ENCODE peak calls at places on chromosomes 7 and 10, in five cellular contexts. D is iris pigment epithelial cell; U is RCC 7860; T is H7; F is activated effector memory CD4-positive, alpha-beta T cell treated with anti-CD3 and anti-CD28 coated beads, Interleukin-2, amount 50 U/mL, for 16 hours. P is an unnamed sample.

GRCh38 chr10:95260397-95260881 is 30.4 kb downstream of the PDLIM1 start:
- DNase-seq in T (no peak), F (no peak), U (peak; percentile 98), D (peak; percentile 98), P (no peak)

GRCh38 chr7:139572704-139573395 is 49.4 kb downstream of the CLEC2L start:
- DNase-seq in T (peak; percentile 72), D (no peak), F (no peak), U (no peak), P (no peak)

GRCh38 chr7:27242046-27242579 is 489 bp upstream of the EVX1 start:
- DNase-seq in U (no peak), D (no peak), F (no peak), T (no peak), P (no peak)

GRCh38 chr7:22801907-22802306 is 20.7 kb downstream of the TOMM7 start:
- DNase-seq in T (peak; percentile 34), F (no peak), U (no peak), D (no peak), P (no peak)

GRCh38 chr10:5488272-5489161 is 10.9 kb downstream of the CALML5 start:
- DNase-seq in F (peak; percentile 52), U (no peak), D (no peak), T (peak; percentile 87), P (no peak)

GRCh38 chr10:25753776-25754175 is 180.3 kb upstream of the MYO3A start:
- DNase-seq in D (peak; percentile 72), U (no peak), F (no peak), T (peak; percentile 10), P (no peak)

GRCh38 chr10:56823849-56824248 is 462.8 kb upstream of the ZWINT start:
- DNase-seq in D (no peak), F (no peak), T (peak; percentile 3), U (peak; percentile 13), P (no peak)

GRCh38 chr10:113108180-113108835 is 158.3 kb downstream of the TCF7L2 start:
- DNase-seq in F (peak; percentile 68), D (no peak), T (peak; percentile 86), U (no peak), P (peak; percentile 1)

GRCh38 chr7:90892213-90892612 is 296.1 kb downstream of the CDK14 start:
- DNase-seq in F (no peak), U (no peak), D (peak; percentile 52), T (no peak), P (no peak)

GRCh38 chr7:10205690-10206089 is 768.0 kb upstream of the PHF14 start:
- DNase-seq in U (no peak), F (no peak), T (no peak), D (no peak), P (no peak)

GRCh38 chr7:86469680-86470295 is 173.9 kb upstream of the GRM3 start:
- DNase-seq in D (peak; percentile 63), U (peak; percentile 63), T (peak; percentile 45), F (peak; percentile 61), P (no peak)

GRCh38 chr10:74039561-74040145 is 41.7 kb downstream of the VCL start:
- DNase-seq in U (no peak), T (no peak), D (peak; percentile 88), F (no peak), P (no peak)